ENCODE peak calls at places on chromosomes 13 and 19, in four cellular contexts. One of them, this sample, is unnamed.

GRCh38 chr13:107928762-107929161 is 286.6 kb downstream of the LIG4 start:
- DNase-seq in MM.1S: no peak
- DNase-seq in mucosa of descending colon: no peak
- DNase-seq in cardiac muscle cell: no peak
- DNase-seq in this sample: no peak

GRCh38 chr19:7340959-7341837 is 7.5 kb upstream of the ARHGEF18 start:
- DNase-seq in MM.1S: peak
- DNase-seq in cardiac muscle cell: peak
- DNase-seq in mucosa of descending colon: peak
- DNase-seq in this sample: peak

GRCh38 chr19:52673014-52673413 is 34.9 kb upstream of the ZNF83 start:
- DNase-seq in cardiac muscle cell: peak
- DNase-seq in MM.1S: no peak
- DNase-seq in mucosa of descending colon: no peak
- DNase-seq in this sample: no peak

GRCh38 chr13:29805994-29806748 is 44.2 kb downstream of the UBL3 start:
- DNase-seq in cardiac muscle cell: no peak
- DNase-seq in MM.1S: no peak
- DNase-seq in mucosa of descending colon: no peak
- DNase-seq in this sample: peak

GRCh38 chr13:75889427-75889826 is 253.3 kb downstream of the LMO7 start:
- DNase-seq in MM.1S: no peak
- DNase-seq in cardiac muscle cell: no peak
- DNase-seq in mucosa of descending colon: no peak
- DNase-seq in this sample: no peak

GRCh38 chr13:46296920-46297319 is 85.2 kb downstream of the LRRC63 start:
- DNase-seq in mucosa of descending colon: no peak
- DNase-seq in MM.1S: no peak
- DNase-seq in cardiac muscle cell: peak
- DNase-seq in this sample: no peak

GRCh38 chr13:59247166-59247565 is 916.6 kb downstream of the DIAPH3 start:
- DNase-seq in mucosa of descending colon: no peak
- DNase-seq in MM.1S: no peak
- DNase-seq in cardiac muscle cell: peak
- DNase-seq in this sample: no peak

GRCh38 chr13:95480131-95480545 is 72.4 kb upstream of the CLDN10 start:
- DNase-seq in mucosa of descending colon: no peak
- DNase-seq in cardiac muscle cell: peak
- DNase-seq in MM.1S: no peak
- DNase-seq in this sample: peak

GRCh38 chr13:21657538-21657937 is 13.3 kb upstream of the FGF9 start:
- DNase-seq in MM.1S: no peak
- DNase-seq in cardiac muscle cell: peak
- DNase-seq in mucosa of descending colon: no peak
- DNase-seq in this sample: no peak

GRCh38 chr19:14166448-14166847 is 30.1 kb upstream of the ASF1B start:
- DNase-seq in cardiac muscle cell: no peak
- DNase-seq in MM.1S: no peak
- DNase-seq in mucosa of descending colon: no peak
- DNase-seq in this sample: no peak

GRCh38 chr13:109869312-109870237 is 83.2 kb upstream of the IRS2 start:
- DNase-seq in cardiac muscle cell: peak
- DNase-seq in MM.1S: no peak
- DNase-seq in mucosa of descending colon: peak
- DNase-seq in this sample: peak

GRCh38 chr13:41006296-41006695 is 12.8 kb downstream of the ELF1 start:
- DNase-seq in cardiac muscle cell: no peak
- DNase-seq in MM.1S: no peak
- DNase-seq in mucosa of descending colon: no peak
- DNase-seq in this sample: peak

GRCh38 chr13:26327905-26328304 is 74.0 kb downstream of the CDK8 start:
- DNase-seq in cardiac muscle cell: no peak
- DNase-seq in MM.1S: no peak
- DNase-seq in mucosa of descending colon: no peak
- DNase-seq in this sample: no peak

GRCh38 chr13:101098873-101099272 is 317.4 kb downstream of the NALCN start:
- DNase-seq in cardiac muscle cell: no peak
- DNase-seq in MM.1S: no peak
- DNase-seq in mucosa of descending colon: no peak
- DNase-seq in this sample: no peak

DNA sequence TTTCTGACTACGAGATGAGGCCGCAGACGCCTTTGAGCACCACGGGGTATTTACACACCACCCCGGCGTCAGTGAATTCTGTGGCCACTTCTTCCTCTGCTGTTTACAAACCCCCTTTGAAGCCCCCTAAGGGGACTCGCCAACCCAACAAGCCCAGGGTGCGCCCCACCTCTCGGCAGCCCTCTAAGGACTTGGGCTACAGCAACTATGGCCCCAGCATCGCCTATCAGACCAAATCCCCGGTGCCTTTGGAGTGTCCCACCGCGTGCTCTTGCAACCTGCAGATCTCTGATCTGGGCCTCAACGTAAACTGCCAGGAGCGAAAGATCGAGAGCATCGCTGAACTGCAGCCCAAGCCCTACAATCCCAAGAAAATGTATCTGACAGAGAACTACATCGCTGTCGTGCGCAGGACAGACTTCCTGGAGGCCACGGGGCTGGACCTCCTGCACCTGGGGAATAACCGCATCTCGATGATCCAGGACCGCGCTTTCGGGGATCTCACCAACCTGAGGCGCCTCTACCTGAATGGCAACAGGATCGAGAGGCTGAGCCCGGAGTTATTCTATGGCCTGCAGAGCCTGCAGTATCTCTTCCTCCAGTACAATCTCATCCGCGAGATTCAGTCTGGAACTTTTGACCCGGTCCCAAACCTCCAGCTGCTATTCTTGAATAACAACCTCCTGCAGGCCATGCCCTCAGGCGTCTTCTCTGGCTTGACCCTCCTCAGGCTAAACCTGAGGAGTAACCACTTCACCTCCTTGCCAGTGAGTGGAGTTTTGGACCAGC is 5.3 kb downstream of the SLITRK5 start:
- DNase-seq in MM.1S: no peak
- DNase-seq in mucosa of descending colon: peak
- DNase-seq in cardiac muscle cell: no peak
- DNase-seq in this sample: no peak
- H3K4me3 ChIP-seq in MM.1S: no peak
- H3K4me3 ChIP-seq in mucosa of descending colon: no peak
- H3K4me3 ChIP-seq in cardiac muscle cell: no peak
- H3K4me3 ChIP-seq in this sample: no peak

GRCh38 chr19:45440259-45440638 is 16.5 kb upstream of the ERCC1 start:
- DNase-seq in cardiac muscle cell: no peak
- DNase-seq in MM.1S: no peak
- DNase-seq in mucosa of descending colon: no peak
- DNase-seq in this sample: no peak
- H3K4me3 ChIP-seq in cardiac muscle cell: peak
- H3K4me3 ChIP-seq in MM.1S: peak
- H3K4me3 ChIP-seq in mucosa of descending colon: no peak
- H3K4me3 ChIP-seq in this sample: peak

GRCh38 chr19:21566073-21566472 is 60.7 kb downstream of the ZNF429 start:
- DNase-seq in cardiac muscle cell: no peak
- DNase-seq in MM.1S: no peak
- DNase-seq in mucosa of descending colon: no peak
- DNase-seq in this sample: no peak

GRCh38 chr19:21574607-21575006 is 69.2 kb downstream of the ZNF429 start:
- DNase-seq in cardiac muscle cell: no peak
- DNase-seq in mucosa of descending colon: no peak
- DNase-seq in MM.1S: no peak
- DNase-seq in this sample: no peak

GRCh38 chr19:21571316-21571715 is 65.9 kb downstream of the ZNF429 start:
- DNase-seq in mucosa of descending colon: no peak
- DNase-seq in MM.1S: no peak
- DNase-seq in cardiac muscle cell: no peak
- DNase-seq in this sample: no peak

GRCh38 chr19:21568816-21569496 is 63.6 kb downstream of the ZNF429 start:
- DNase-seq in cardiac muscle cell: peak
- DNase-seq in mucosa of descending colon: no peak
- DNase-seq in MM.1S: peak
- DNase-seq in this sample: no peak

DNA sequence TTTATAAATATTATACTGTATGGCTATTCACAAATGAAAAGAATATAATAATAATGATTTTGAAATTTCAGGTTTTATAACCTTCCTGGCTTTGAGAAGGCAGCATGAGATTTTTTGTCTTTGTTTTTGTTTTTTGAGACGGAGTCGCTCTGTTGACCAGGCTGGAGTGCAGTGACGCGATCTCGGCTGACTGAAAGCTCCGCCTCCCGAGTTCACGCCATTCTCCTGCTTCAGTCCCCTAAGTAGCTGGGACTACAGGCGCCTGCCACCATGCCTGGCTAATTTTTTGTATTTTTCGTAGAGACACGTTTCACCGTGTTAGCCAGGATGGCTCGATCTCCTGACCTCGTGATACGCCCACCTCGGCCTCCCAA is 64.1 kb downstream of the ZNF429 start:
- DNase-seq in MM.1S: no peak
- DNase-seq in cardiac muscle cell: peak
- DNase-seq in mucosa of descending colon: no peak
- DNase-seq in this sample: no peak
- H3K4me3 ChIP-seq in MM.1S: no peak
- H3K4me3 ChIP-seq in cardiac muscle cell: no peak
- H3K4me3 ChIP-seq in mucosa of descending colon: no peak
- H3K4me3 ChIP-seq in this sample: no peak

GRCh38 chr19:46617566-46618079 is 7.3 kb downstream of the PTGIR start:
- DNase-seq in mucosa of descending colon: no peak
- DNase-seq in cardiac muscle cell: no peak
- DNase-seq in MM.1S: no peak
- DNase-seq in this sample: no peak
- H3K4me3 ChIP-seq in mucosa of descending colon: no peak
- H3K4me3 ChIP-seq in cardiac muscle cell: no peak
- H3K4me3 ChIP-seq in MM.1S: no peak
- H3K4me3 ChIP-seq in this sample: no peak

GRCh38 chr19:20422216-20422615 is 143.4 kb downstream of the ZNF737 start:
- DNase-seq in cardiac muscle cell: no peak
- DNase-seq in mucosa of descending colon: no peak
- DNase-seq in MM.1S: no peak
- DNase-seq in this sample: no peak
- H3K4me3 ChIP-seq in cardiac muscle cell: no peak
- H3K4me3 ChIP-seq in mucosa of descending colon: no peak
- H3K4me3 ChIP-seq in MM.1S: no peak
- H3K4me3 ChIP-seq in this sample: no peak

DNA sequence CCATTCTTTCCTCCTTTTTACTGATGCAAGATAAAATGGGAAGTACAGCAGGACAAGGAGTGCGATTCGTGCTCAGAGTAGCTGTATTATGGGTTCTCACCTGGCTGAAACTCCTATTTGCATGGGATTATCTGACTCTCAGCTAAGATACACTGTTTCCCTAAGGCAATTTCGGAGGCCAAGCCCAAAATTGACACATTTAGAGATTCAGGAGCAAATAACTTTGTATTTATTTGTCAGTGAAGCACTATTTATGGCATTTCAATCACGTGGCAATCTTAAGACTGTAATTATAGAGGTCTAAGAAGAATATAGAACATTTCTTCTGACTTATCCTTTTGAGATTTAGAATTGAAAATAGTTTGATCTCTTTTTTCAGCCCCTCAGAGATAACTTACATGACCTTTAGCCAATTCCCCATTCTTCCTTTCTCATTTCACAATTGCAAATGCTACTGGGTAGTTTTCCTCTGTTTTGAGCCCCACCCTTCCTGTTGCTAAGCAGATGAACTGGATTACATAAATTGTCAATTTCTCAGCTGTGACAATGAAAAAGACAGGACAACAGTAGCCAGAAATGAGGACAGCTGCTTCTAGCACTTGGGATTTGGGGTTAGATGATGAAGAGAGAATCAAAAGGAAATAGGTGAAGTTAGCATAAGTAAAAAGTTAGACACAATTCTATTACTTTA is 122.7 kb upstream of the FRY start:
- DNase-seq in mucosa of descending colon: no peak
- DNase-seq in MM.1S: no peak
- DNase-seq in cardiac muscle cell: no peak
- DNase-seq in this sample: no peak
- H3K4me3 ChIP-seq in mucosa of descending colon: no peak
- H3K4me3 ChIP-seq in MM.1S: no peak
- H3K4me3 ChIP-seq in cardiac muscle cell: no peak
- H3K4me3 ChIP-seq in this sample: no peak

GRCh38 chr19:10419200-10419645 is 1.1 kb upstream of the PDE4A start:
- DNase-seq in mucosa of descending colon: no peak
- DNase-seq in cardiac muscle cell: no peak
- DNase-seq in MM.1S: no peak
- DNase-seq in this sample: no peak
- H3K4me3 ChIP-seq in mucosa of descending colon: no peak
- H3K4me3 ChIP-seq in cardiac muscle cell: peak
- H3K4me3 ChIP-seq in MM.1S: peak
- H3K4me3 ChIP-seq in this sample: peak

GRCh38 chr13:50537029-50537428 is 306.5 kb downstream of the DLEU7 start:
- DNase-seq in MM.1S: no peak
- DNase-seq in mucosa of descending colon: no peak
- DNase-seq in cardiac muscle cell: no peak
- DNase-seq in this sample: no peak
- H3K4me3 ChIP-seq in MM.1S: no peak
- H3K4me3 ChIP-seq in mucosa of descending colon: no peak
- H3K4me3 ChIP-seq in cardiac muscle cell: no peak
- H3K4me3 ChIP-seq in this sample: no peak

This sample was measured in GM12865.